ENCODE peak calls at places on chromosome 1, in ten cellular contexts. One of them, this sample, is unnamed.
A peak's percentile ranks its signal among the peaks of the same experiment; 100 is the strongest.

GRCh38 chr1:116346943-116347673 is 25.9 kb upstream of the ATP1A1 start:
- DNase-seq in HepG2: no peak
- DNase-seq in A549: no peak
- DNase-seq in ovary: no peak
- DNase-seq in stomach: no peak
- DNase-seq in tibial nerve: no peak
- DNase-seq in transverse colon: no peak
- DNase-seq in K562: no peak
- DNase-seq in sigmoid colon: no peak
- DNase-seq in suprapubic skin: no peak
- DNase-seq in this sample: no peak

GRCh38 chr1:22884806-22885559 is 87.7 kb downstream of the LACTBL1 start:
- DNase-seq in HepG2: no peak
- DNase-seq in A549: no peak
- DNase-seq in ovary: no peak
- DNase-seq in stomach: no peak
- DNase-seq in tibial nerve: no peak
- DNase-seq in transverse colon: no peak
- DNase-seq in K562: no peak
- DNase-seq in sigmoid colon: no peak
- DNase-seq in suprapubic skin: no peak
- DNase-seq in this sample: no peak

GRCh38 chr1:169670836-169671235 is 40.6 kb downstream of the SELL start:
- DNase-seq in HepG2: no peak
- DNase-seq in A549: no peak
- DNase-seq in ovary: no peak
- DNase-seq in stomach: no peak
- DNase-seq in tibial nerve: no peak
- DNase-seq in transverse colon: no peak
- DNase-seq in K562: no peak
- DNase-seq in sigmoid colon: no peak
- DNase-seq in suprapubic skin: no peak
- DNase-seq in this sample: no peak

GRCh38 chr1:156893048-156893953 is at the start of gene PEAR1:
- DNase-seq in HepG2: no peak
- DNase-seq in A549: no peak
- DNase-seq in ovary: peak; percentile 79
- DNase-seq in stomach: no peak
- DNase-seq in tibial nerve: peak; percentile 37
- DNase-seq in transverse colon: no peak
- DNase-seq in K562: no peak
- DNase-seq in sigmoid colon: peak; percentile 83
- DNase-seq in suprapubic skin: no peak
- DNase-seq in this sample: no peak

GRCh38 chr1:226172589-226172988 is 14.0 kb downstream of the ACBD3 start:
- DNase-seq in HepG2: no peak
- DNase-seq in A549: no peak
- DNase-seq in ovary: no peak
- DNase-seq in stomach: no peak
- DNase-seq in tibial nerve: no peak
- DNase-seq in transverse colon: no peak
- DNase-seq in K562: no peak
- DNase-seq in sigmoid colon: no peak
- DNase-seq in suprapubic skin: no peak
- DNase-seq in this sample: no peak

GRCh38 chr1:87064309-87064708 is 149.9 kb downstream of the HS2ST1 start:
- DNase-seq in HepG2: no peak
- DNase-seq in A549: no peak
- DNase-seq in ovary: no peak
- DNase-seq in stomach: no peak
- DNase-seq in tibial nerve: no peak
- DNase-seq in transverse colon: no peak
- DNase-seq in K562: no peak
- DNase-seq in sigmoid colon: no peak
- DNase-seq in suprapubic skin: no peak
- DNase-seq in this sample: no peak

GRCh38 chr1:53068314-53069084 is 6.5 kb downstream of the PODN start:
- DNase-seq in HepG2: no peak
- DNase-seq in A549: no peak
- DNase-seq in ovary: peak; percentile 15
- DNase-seq in stomach: peak; percentile 11
- DNase-seq in tibial nerve: no peak
- DNase-seq in transverse colon: no peak
- DNase-seq in K562: peak; percentile 14
- DNase-seq in sigmoid colon: peak; percentile 39
- DNase-seq in suprapubic skin: peak; percentile 71
- DNase-seq in this sample: no peak

GRCh38 chr1:154822717-154823116 is 47.4 kb downstream of the KCNN3 start:
- DNase-seq in HepG2: no peak
- DNase-seq in A549: no peak
- DNase-seq in ovary: no peak
- DNase-seq in stomach: no peak
- DNase-seq in tibial nerve: no peak
- DNase-seq in transverse colon: peak; percentile 27
- DNase-seq in K562: no peak
- DNase-seq in sigmoid colon: no peak
- DNase-seq in suprapubic skin: no peak
- DNase-seq in this sample: no peak

GRCh38 chr1:98342556-98342955 is 319.0 kb upstream of the SNX7 start:
- DNase-seq in HepG2: no peak
- DNase-seq in A549: no peak
- DNase-seq in ovary: no peak
- DNase-seq in stomach: no peak
- DNase-seq in tibial nerve: no peak
- DNase-seq in transverse colon: no peak
- DNase-seq in K562: no peak
- DNase-seq in sigmoid colon: no peak
- DNase-seq in suprapubic skin: no peak
- DNase-seq in this sample: no peak

GRCh38 chr1:31577515-31578191 is 1.3 kb downstream of the TINAGL1 start:
- DNase-seq in HepG2: peak; percentile 24
- DNase-seq in A549: peak; percentile 49
- DNase-seq in ovary: no peak
- DNase-seq in stomach: no peak
- DNase-seq in tibial nerve: no peak
- DNase-seq in transverse colon: no peak
- DNase-seq in K562: no peak
- DNase-seq in sigmoid colon: peak; percentile 78
- DNase-seq in suprapubic skin: no peak
- DNase-seq in this sample: no peak

GRCh38 chr1:110529011-110529410 is 10.0 kb upstream of the KCNA10 start:
- DNase-seq in HepG2: no peak
- DNase-seq in A549: no peak
- DNase-seq in ovary: no peak
- DNase-seq in stomach: no peak
- DNase-seq in tibial nerve: no peak
- DNase-seq in transverse colon: no peak
- DNase-seq in K562: no peak
- DNase-seq in sigmoid colon: no peak
- DNase-seq in suprapubic skin: no peak
- DNase-seq in this sample: no peak

GRCh38 chr1:115908565-115909334 is 67.6 kb upstream of the SLC22A15 start:
- DNase-seq in HepG2: no peak
- DNase-seq in A549: no peak
- DNase-seq in ovary: no peak
- DNase-seq in stomach: no peak
- DNase-seq in tibial nerve: no peak
- DNase-seq in transverse colon: no peak
- DNase-seq in K562: no peak
- DNase-seq in sigmoid colon: no peak
- DNase-seq in suprapubic skin: no peak
- DNase-seq in this sample: no peak

GRCh38 chr1:201184734-201185453 is 5.7 kb upstream of the IGFN1 start:
- DNase-seq in HepG2: peak; percentile 58
- DNase-seq in A549: peak; percentile 54
- DNase-seq in ovary: no peak
- DNase-seq in stomach: peak; percentile 33
- DNase-seq in tibial nerve: peak; percentile 33
- DNase-seq in transverse colon: peak; percentile 25
- DNase-seq in K562: peak; percentile 61
- DNase-seq in sigmoid colon: no peak
- DNase-seq in suprapubic skin: peak; percentile 74
- DNase-seq in this sample: peak; percentile 54

GRCh38 chr1:240905225-240905765 is 293.3 kb upstream of the GREM2 start:
- DNase-seq in HepG2: no peak
- DNase-seq in A549: no peak
- DNase-seq in ovary: no peak
- DNase-seq in stomach: no peak
- DNase-seq in tibial nerve: no peak
- DNase-seq in transverse colon: no peak
- DNase-seq in K562: no peak
- DNase-seq in sigmoid colon: no peak
- DNase-seq in suprapubic skin: no peak
- DNase-seq in this sample: no peak

GRCh38 chr1:227891955-227892871 is 55.5 kb downstream of the WNT9A start:
- DNase-seq in HepG2: no peak
- DNase-seq in A549: no peak
- DNase-seq in ovary: peak; percentile 16
- DNase-seq in stomach: peak; percentile 19
- DNase-seq in tibial nerve: no peak
- DNase-seq in transverse colon: peak; percentile 3
- DNase-seq in K562: no peak
- DNase-seq in sigmoid colon: no peak
- DNase-seq in suprapubic skin: peak; percentile 71
- DNase-seq in this sample: no peak

GRCh38 chr1:80066060-80066459 is 1059.5 kb upstream of the ADGRL4 start:
- DNase-seq in HepG2: no peak
- DNase-seq in A549: no peak
- DNase-seq in ovary: no peak
- DNase-seq in stomach: no peak
- DNase-seq in tibial nerve: no peak
- DNase-seq in transverse colon: no peak
- DNase-seq in K562: no peak
- DNase-seq in sigmoid colon: no peak
- DNase-seq in suprapubic skin: no peak
- DNase-seq in this sample: no peak
- H3K27ac ChIP-seq in HepG2: no peak overlapping the region
- H3K27ac ChIP-seq in A549: no peak overlapping the region
- H3K27ac ChIP-seq in ovary: no peak overlapping the region
- H3K27ac ChIP-seq in stomach: no peak overlapping the region
- H3K27ac ChIP-seq in tibial nerve: no peak overlapping the region
- H3K27ac ChIP-seq in transverse colon: no peak overlapping the region
- H3K27ac ChIP-seq in K562: no peak overlapping the region
- H3K27ac ChIP-seq in sigmoid colon: no peak overlapping the region
- H3K27ac ChIP-seq in suprapubic skin: no peak overlapping the region
- H3K27ac ChIP-seq in this sample: no peak overlapping the region

GRCh38 chr1:192706936-192707335 is 71.0 kb downstream of the RGS13 start:
- DNase-seq in HepG2: no peak
- DNase-seq in A549: no peak
- DNase-seq in ovary: no peak
- DNase-seq in stomach: no peak
- DNase-seq in tibial nerve: no peak
- DNase-seq in transverse colon: no peak
- DNase-seq in K562: no peak
- DNase-seq in sigmoid colon: no peak
- DNase-seq in suprapubic skin: no peak
- DNase-seq in this sample: no peak

GRCh38 chr1:192703283-192704206 is 67.6 kb downstream of the RGS13 start:
- DNase-seq in HepG2: no peak
- DNase-seq in A549: no peak
- DNase-seq in ovary: no peak
- DNase-seq in stomach: no peak
- DNase-seq in tibial nerve: no peak
- DNase-seq in transverse colon: no peak
- DNase-seq in K562: no peak
- DNase-seq in sigmoid colon: no peak
- DNase-seq in suprapubic skin: no peak
- DNase-seq in this sample: no peak

GRCh38 chr1:192709544-192709943 is 73.6 kb downstream of the RGS13 start:
- DNase-seq in HepG2: peak; percentile 87
- DNase-seq in A549: no peak
- DNase-seq in ovary: no peak
- DNase-seq in stomach: no peak
- DNase-seq in tibial nerve: no peak
- DNase-seq in transverse colon: no peak
- DNase-seq in K562: no peak
- DNase-seq in sigmoid colon: no peak
- DNase-seq in suprapubic skin: no peak
- DNase-seq in this sample: no peak

GRCh38 chr1:192705510-192705909 is 69.6 kb downstream of the RGS13 start:
- DNase-seq in HepG2: no peak
- DNase-seq in A549: no peak
- DNase-seq in ovary: no peak
- DNase-seq in stomach: no peak
- DNase-seq in tibial nerve: no peak
- DNase-seq in transverse colon: no peak
- DNase-seq in K562: no peak
- DNase-seq in sigmoid colon: no peak
- DNase-seq in suprapubic skin: no peak
- DNase-seq in this sample: no peak

GRCh38 chr1:192707978-192708547 is 72.1 kb downstream of the RGS13 start:
- DNase-seq in HepG2: peak; percentile 16
- DNase-seq in A549: no peak
- DNase-seq in ovary: no peak
- DNase-seq in stomach: no peak
- DNase-seq in tibial nerve: no peak
- DNase-seq in transverse colon: no peak
- DNase-seq in K562: no peak
- DNase-seq in sigmoid colon: no peak
- DNase-seq in suprapubic skin: no peak
- DNase-seq in this sample: no peak
- TF ChIP-seq POLR2A in HepG2: no peak
- TF ChIP-seq POLR2A in A549: no peak
- TF ChIP-seq POLR2A in ovary: no peak
- TF ChIP-seq POLR2A in stomach: no peak
- TF ChIP-seq POLR2A in tibial nerve: no peak
- TF ChIP-seq POLR2A in transverse colon: no peak
- TF ChIP-seq POLR2A in K562: no peak
- TF ChIP-seq POLR2A in sigmoid colon: no peak
- TF ChIP-seq POLR2A in suprapubic skin: no peak
- TF ChIP-seq POLR2A in this sample: no peak

GRCh38 chr1:46285730-46286477 is 17.5 kb downstream of the LRRC41 start:
- DNase-seq in HepG2: no peak
- DNase-seq in A549: no peak
- DNase-seq in ovary: no peak
- DNase-seq in stomach: no peak
- DNase-seq in tibial nerve: no peak
- DNase-seq in transverse colon: no peak
- DNase-seq in K562: peak; percentile 57
- DNase-seq in sigmoid colon: no peak
- DNase-seq in suprapubic skin: no peak
- DNase-seq in this sample: peak; percentile 66
- TF ChIP-seq EP300 in HepG2: no peak
- TF ChIP-seq EP300 in A549: no peak
- TF ChIP-seq EP300 in ovary: no peak
- TF ChIP-seq EP300 in stomach: no peak
- TF ChIP-seq EP300 in tibial nerve: no peak
- TF ChIP-seq EP300 in transverse colon: no peak
- TF ChIP-seq EP300 in K562: peak; percentile 66
- TF ChIP-seq EP300 in sigmoid colon: no peak
- TF ChIP-seq EP300 in suprapubic skin: no peak
- TF ChIP-seq EP300 in this sample: no peak

DNA sequence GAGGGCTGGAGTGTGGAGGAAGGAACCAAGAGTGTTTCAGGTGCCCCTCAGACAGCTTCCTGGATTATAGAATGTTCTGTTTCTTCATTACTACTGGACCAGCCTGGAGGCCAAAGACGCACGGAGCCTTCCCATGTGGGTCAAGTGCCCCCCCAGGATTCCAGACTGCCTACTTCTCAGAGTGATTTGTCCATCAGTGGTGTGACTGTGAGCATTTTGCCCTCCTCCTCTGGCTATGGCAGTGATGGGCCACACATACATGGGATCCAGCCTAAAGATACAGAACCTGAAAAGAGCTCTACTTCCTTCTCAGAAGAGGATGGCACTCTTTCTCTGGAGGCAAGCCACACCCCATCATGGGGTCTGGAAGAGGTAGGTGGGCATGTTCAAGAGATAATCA is 64.9 kb downstream of the MACF1 start:
- DNase-seq in HepG2: no peak
- DNase-seq in A549: no peak
- DNase-seq in ovary: no peak
- DNase-seq in stomach: no peak
- DNase-seq in tibial nerve: no peak
- DNase-seq in transverse colon: no peak
- DNase-seq in K562: no peak
- DNase-seq in sigmoid colon: no peak
- DNase-seq in suprapubic skin: no peak
- DNase-seq in this sample: no peak
- H3K27ac ChIP-seq in HepG2: no peak overlapping the region
- H3K27ac ChIP-seq in A549: peak overlapping the region; percentile 63
- H3K27ac ChIP-seq in ovary: peak overlapping the region; percentile 79
- H3K27ac ChIP-seq in stomach: peak overlapping the region; percentile 84
- H3K27ac ChIP-seq in tibial nerve: peak overlapping the region; percentile 47
- H3K27ac ChIP-seq in transverse colon: peak overlapping the region; percentile 83
- H3K27ac ChIP-seq in K562: no peak overlapping the region
- H3K27ac ChIP-seq in sigmoid colon: peak overlapping the region; percentile 88
- H3K27ac ChIP-seq in suprapubic skin: peak overlapping the region; percentile 19
- H3K27ac ChIP-seq in this sample: peak overlapping the region; percentile 61